ENCODE peak calls at places on chromosomes 1 and 21, in five cellular contexts. One of them, this sample, is unnamed.

GRCh38 chr1:107277022-107277421 is 136.2 kb downstream of the NTNG1 start:
- DNase-seq in AG04449: no peak
- DNase-seq in heart left ventricle: peak
- DNase-seq in HCT116: no peak
- DNase-seq in K562: no peak
- DNase-seq in this sample: peak

GRCh38 chr1:193221641-193222040 is 35.2 kb upstream of the B3GALT2 start:
- DNase-seq in heart left ventricle: no peak
- DNase-seq in K562: no peak
- DNase-seq in HCT116: no peak
- DNase-seq in AG04449: no peak
- DNase-seq in this sample: peak

GRCh38 chr1:5119496-5120234 is 465.3 kb downstream of the AJAP1 start:
- DNase-seq in K562: no peak
- DNase-seq in AG04449: no peak
- DNase-seq in heart left ventricle: no peak
- DNase-seq in HCT116: no peak
- DNase-seq in this sample: no peak

GRCh38 chr1:53145942-53146708 is 3.7 kb upstream of the SLC1A7 start:
- DNase-seq in K562: peak
- DNase-seq in AG04449: peak
- DNase-seq in HCT116: peak
- DNase-seq in heart left ventricle: peak
- DNase-seq in this sample: peak

GRCh38 chr21:27674037-27674436 is 707.1 kb upstream of the ADAMTS5 start:
- DNase-seq in heart left ventricle: no peak
- DNase-seq in AG04449: peak
- DNase-seq in HCT116: no peak
- DNase-seq in K562: no peak
- DNase-seq in this sample: peak

GRCh38 chr1:38009088-38009840 is 3.3 kb upstream of the UTP11 start:
- DNase-seq in AG04449: no peak
- DNase-seq in HCT116: no peak
- DNase-seq in heart left ventricle: no peak
- DNase-seq in K562: peak
- DNase-seq in this sample: no peak

GRCh38 chr1:58456470-58456869 is 90.1 kb downstream of the OMA1 start:
- DNase-seq in heart left ventricle: no peak
- DNase-seq in K562: no peak
- DNase-seq in AG04449: peak
- DNase-seq in HCT116: no peak
- DNase-seq in this sample: no peak

GRCh38 chr1:216566809-216567208 is 143.6 kb upstream of the USH2A start:
- DNase-seq in AG04449: peak
- DNase-seq in heart left ventricle: no peak
- DNase-seq in K562: no peak
- DNase-seq in HCT116: no peak
- DNase-seq in this sample: peak

GRCh38 chr1:119808491-119808890 is 2.8 kb downstream of the REG4 start:
- DNase-seq in heart left ventricle: no peak
- DNase-seq in HCT116: no peak
- DNase-seq in AG04449: no peak
- DNase-seq in K562: no peak
- DNase-seq in this sample: no peak

GRCh38 chr1:212161231-212161781 is 123.9 kb upstream of the PPP2R5A start:
- DNase-seq in heart left ventricle: no peak
- DNase-seq in HCT116: peak
- DNase-seq in K562: peak
- DNase-seq in AG04449: peak
- DNase-seq in this sample: peak

GRCh38 chr1:114756009-114756892 is 1.5 kb downstream of the CSDE1 start:
- DNase-seq in K562: no peak
- DNase-seq in HCT116: no peak
- DNase-seq in AG04449: no peak
- DNase-seq in heart left ventricle: no peak
- DNase-seq in this sample: no peak

GRCh38 chr1:175373786-175374623 is 181.4 kb upstream of the KIAA0040 start:
- DNase-seq in K562: peak
- DNase-seq in heart left ventricle: no peak
- DNase-seq in HCT116: peak
- DNase-seq in AG04449: no peak
- DNase-seq in this sample: no peak

GRCh38 chr1:162302660-162303344 is 73.9 kb downstream of the SPATA46 start:
- DNase-seq in HCT116: no peak
- DNase-seq in AG04449: peak
- DNase-seq in K562: no peak
- DNase-seq in heart left ventricle: no peak
- DNase-seq in this sample: peak

GRCh38 chr1:209063816-209064664 is 519.5 kb upstream of the CAMK1G start:
- DNase-seq in HCT116: no peak
- DNase-seq in heart left ventricle: no peak
- DNase-seq in AG04449: no peak
- DNase-seq in K562: no peak
- DNase-seq in this sample: no peak

GRCh38 chr1:37151789-37152188 is 117.5 kb upstream of the GRIK3 start:
- DNase-seq in heart left ventricle: no peak
- DNase-seq in HCT116: no peak
- DNase-seq in K562: no peak
- DNase-seq in AG04449: no peak
- DNase-seq in this sample: no peak

GRCh38 chr1:151542710-151543129 is 2.6 kb downstream of the TUFT1 start:
- DNase-seq in HCT116: no peak
- DNase-seq in AG04449: peak
- DNase-seq in K562: no peak
- DNase-seq in heart left ventricle: no peak
- DNase-seq in this sample: no peak

GRCh38 chr1:101044749-101045148 is 19.2 kb upstream of the DPH5 start:
- DNase-seq in heart left ventricle: no peak
- DNase-seq in HCT116: no peak
- DNase-seq in K562: no peak
- DNase-seq in AG04449: no peak
- DNase-seq in this sample: no peak

GRCh38 chr1:157163273-157164127 is 25.3 kb upstream of the ETV3 start:
- DNase-seq in HCT116: peak
- DNase-seq in K562: peak
- DNase-seq in heart left ventricle: peak
- DNase-seq in AG04449: no peak
- DNase-seq in this sample: peak

GRCh38 chr1:196890668-196891067 is 2.8 kb downstream of the CFHR4 start:
- DNase-seq in AG04449: no peak
- DNase-seq in K562: no peak
- DNase-seq in HCT116: no peak
- DNase-seq in heart left ventricle: no peak
- DNase-seq in this sample: no peak

GRCh38 chr1:181089017-181089776 is 697 bp downstream of the IER5 start:
- DNase-seq in HCT116: no peak
- DNase-seq in heart left ventricle: peak
- DNase-seq in AG04449: no peak
- DNase-seq in K562: peak
- DNase-seq in this sample: no peak

GRCh38 chr1:155871390-155871789 is 12.0 kb downstream of the SYT11 start:
- DNase-seq in HCT116: no peak
- DNase-seq in K562: no peak
- DNase-seq in heart left ventricle: peak
- DNase-seq in AG04449: no peak
- DNase-seq in this sample: no peak

GRCh38 chr21:41241341-41241740 is 73.4 kb downstream of the BACE2 start:
- DNase-seq in AG04449: no peak
- DNase-seq in heart left ventricle: no peak
- DNase-seq in HCT116: no peak
- DNase-seq in K562: no peak
- DNase-seq in this sample: no peak

GRCh38 chr21:41250519-41250918 is 66.1 kb upstream of the FAM3B start:
- DNase-seq in K562: no peak
- DNase-seq in heart left ventricle: no peak
- DNase-seq in HCT116: no peak
- DNase-seq in AG04449: no peak
- DNase-seq in this sample: peak

GRCh38 chr21:39021475-39021832 is 161.8 kb downstream of the PSMG1 start:
- DNase-seq in K562: no peak
- DNase-seq in HCT116: no peak
- DNase-seq in AG04449: no peak
- DNase-seq in heart left ventricle: no peak
- DNase-seq in this sample: no peak

GRCh38 chr1:156814571-156815260 is 1.9 kb downstream of the SH2D2A start:
- DNase-seq in HCT116: no peak
- DNase-seq in AG04449: no peak
- DNase-seq in heart left ventricle: peak
- DNase-seq in K562: no peak
- DNase-seq in this sample: no peak

GRCh38 chr1:179709841-179710329 is 33.2 kb upstream of the FAM163A start:
- DNase-seq in heart left ventricle: peak
- DNase-seq in AG04449: peak
- DNase-seq in K562: no peak
- DNase-seq in HCT116: no peak
- DNase-seq in this sample: no peak

GRCh38 chr1:174696026-174696821 is 248.5 kb downstream of the GPR52 start:
- DNase-seq in AG04449: no peak
- DNase-seq in K562: no peak
- DNase-seq in heart left ventricle: no peak
- DNase-seq in HCT116: no peak
- DNase-seq in this sample: no peak

GRCh38 chr1:14718476-14718875 is 120.0 kb downstream of the KAZN start:
- DNase-seq in HCT116: no peak
- DNase-seq in AG04449: no peak
- DNase-seq in K562: no peak
- DNase-seq in heart left ventricle: no peak
- DNase-seq in this sample: no peak

DNA sequence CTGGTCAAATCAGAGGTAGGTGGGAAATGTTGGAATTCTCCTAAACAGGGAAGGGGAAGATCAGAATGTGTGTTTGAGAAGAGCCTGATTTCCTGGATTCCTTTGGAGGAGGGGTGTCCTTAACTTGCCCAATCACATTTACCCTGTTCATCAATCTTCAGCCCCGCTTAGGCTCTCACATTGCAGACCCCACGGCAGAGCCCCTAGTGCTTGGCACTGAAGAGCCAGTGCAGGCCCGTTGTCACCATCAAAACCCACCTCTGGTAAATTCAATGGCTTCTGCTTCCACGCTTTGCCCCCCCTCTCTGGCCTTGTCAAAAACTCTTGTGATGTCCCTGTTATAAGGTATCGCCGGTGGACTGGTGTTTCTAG is 2.3 kb downstream of the AGPAT3 start:
- DNase-seq in AG04449: no peak
- DNase-seq in HCT116: no peak
- DNase-seq in K562: no peak
- DNase-seq in heart left ventricle: peak
- DNase-seq in this sample: no peak
- H3K4me3 ChIP-seq in AG04449: no peak
- H3K4me3 ChIP-seq in HCT116: no peak
- H3K4me3 ChIP-seq in K562: no peak
- H3K4me3 ChIP-seq in heart left ventricle: no peak
- H3K4me3 ChIP-seq in this sample: no peak

GRCh38 chr21:45577806-45578801 is 35.9 kb upstream of the SLC19A1 start:
- DNase-seq in AG04449: no peak
- DNase-seq in heart left ventricle: no peak
- DNase-seq in K562: no peak
- DNase-seq in HCT116: no peak
- DNase-seq in this sample: no peak

GRCh38 chr21:45575304-45575992 is 33.2 kb upstream of the SLC19A1 start:
- DNase-seq in HCT116: no peak
- DNase-seq in K562: no peak
- DNase-seq in AG04449: no peak
- DNase-seq in heart left ventricle: no peak
- DNase-seq in this sample: no peak

GRCh38 chr21:45575993-45576837 is 34.0 kb upstream of the SLC19A1 start:
- DNase-seq in heart left ventricle: no peak
- DNase-seq in K562: no peak
- DNase-seq in HCT116: no peak
- DNase-seq in AG04449: no peak
- DNase-seq in this sample: no peak

GRCh38 chr21:45578811-45579381 is 36.7 kb upstream of the SLC19A1 start:
- DNase-seq in K562: no peak
- DNase-seq in HCT116: no peak
- DNase-seq in AG04449: no peak
- DNase-seq in heart left ventricle: no peak
- DNase-seq in this sample: no peak

GRCh38 chr21:45576838-45577737 is 34.8 kb upstream of the SLC19A1 start:
- DNase-seq in K562: no peak
- DNase-seq in heart left ventricle: no peak
- DNase-seq in HCT116: no peak
- DNase-seq in AG04449: no peak
- DNase-seq in this sample: no peak
- H3K4me3 ChIP-seq in K562: no peak
- H3K4me3 ChIP-seq in heart left ventricle: no peak
- H3K4me3 ChIP-seq in HCT116: no peak
- H3K4me3 ChIP-seq in AG04449: no peak
- H3K4me3 ChIP-seq in this sample: no peak

DNA sequence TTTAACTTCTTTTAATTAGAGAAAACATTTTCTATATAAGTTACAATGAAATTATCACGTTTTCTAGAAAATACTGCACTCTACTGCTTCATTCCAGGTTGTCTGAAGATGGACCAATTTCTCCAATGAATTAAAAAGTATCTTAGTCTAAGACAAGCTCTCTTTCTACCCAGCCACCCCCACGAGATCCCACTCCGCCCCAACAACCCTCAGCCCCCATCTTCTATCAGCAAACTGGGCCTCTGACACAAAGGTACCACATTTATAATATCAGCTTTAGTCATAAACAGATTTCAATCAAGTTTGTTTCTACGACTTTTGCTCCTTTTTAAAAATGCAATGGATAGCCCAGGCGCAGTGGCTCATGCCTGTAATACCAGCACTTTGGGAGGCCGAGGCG is 117.8 kb downstream of the RERE start:
- DNase-seq in heart left ventricle: no peak
- DNase-seq in HCT116: no peak
- DNase-seq in K562: no peak
- DNase-seq in AG04449: no peak
- DNase-seq in this sample: no peak
- H3K4me3 ChIP-seq in heart left ventricle: no peak
- H3K4me3 ChIP-seq in HCT116: no peak
- H3K4me3 ChIP-seq in K562: no peak
- H3K4me3 ChIP-seq in AG04449: no peak
- H3K4me3 ChIP-seq in this sample: no peak

DNA sequence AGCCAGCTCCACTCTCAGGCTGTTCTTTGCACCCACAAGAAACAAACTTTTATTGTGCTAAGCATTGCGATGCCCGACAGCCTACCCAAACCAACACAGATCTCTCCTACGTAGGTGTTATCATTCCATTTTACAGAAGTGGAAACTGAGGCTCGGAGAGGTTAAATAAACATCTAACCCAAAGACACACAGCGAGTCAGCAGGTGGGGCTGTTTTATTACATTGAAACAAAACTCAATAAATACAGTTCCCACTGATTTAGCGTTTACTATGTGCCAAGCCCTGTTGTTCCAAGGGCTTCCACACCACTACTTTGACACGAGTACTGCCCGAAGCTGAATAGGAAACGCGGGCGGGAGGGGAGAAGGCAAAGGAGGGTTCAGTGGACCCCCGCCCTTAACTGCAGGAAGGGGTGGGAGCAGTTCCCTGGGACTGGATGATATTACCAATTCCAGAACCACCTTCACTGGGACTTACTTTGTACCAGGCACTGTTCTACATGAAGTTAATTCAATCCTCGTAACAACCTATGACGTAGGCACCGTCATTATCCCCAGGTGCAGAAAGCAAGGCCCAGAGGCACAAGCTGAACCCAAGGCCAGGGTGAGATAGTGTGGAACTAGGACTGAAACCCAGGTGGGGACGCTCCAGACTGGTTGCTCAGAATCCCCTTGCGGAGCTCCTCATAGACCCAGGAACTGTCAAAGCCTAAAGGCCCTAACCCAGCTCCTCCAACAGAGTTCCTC is 19.3 kb upstream of the ALDH4A1 start:
- DNase-seq in AG04449: no peak
- DNase-seq in heart left ventricle: no peak
- DNase-seq in K562: no peak
- DNase-seq in HCT116: no peak
- DNase-seq in this sample: no peak
- H3K4me3 ChIP-seq in AG04449: peak
- H3K4me3 ChIP-seq in heart left ventricle: peak
- H3K4me3 ChIP-seq in K562: no peak
- H3K4me3 ChIP-seq in HCT116: no peak
- H3K4me3 ChIP-seq in this sample: no peak

This sample was measured in astrocyte of the cerebellum.